ENCODE peak calls at places on chromosomes 4 and X, in seven cellular contexts. N is ovary; E is mesothelial cell of epicardium; S is activated CD8-positive, alpha-beta memory T cell treated with anti-CD3 and anti-CD28 coated beads, Interleukin-2, amount 50 U/mL, for 4 hours; Y is NCI-H510A; J is activated T-helper 1 cell treated with anti-CD3 and anti-CD28 coated beads, Interleukin-2, amount 50 U/mL, for 16 hours; U is H54. L is an unnamed sample.

GRCh38 chrX:65253817-65254216 is 277.6 kb upstream of the ZC4H2 start:
- DNase-seq in J (no peak), Y (no peak), S (no peak), N (no peak), E (no peak), U (no peak), L (no peak)

GRCh38 chr4:109410776-109411175 is 22.8 kb upstream of the SEC24B start:
- DNase-seq in E (no peak), J (no peak), Y (no peak), U (no peak), S (no peak), N (no peak), L (no peak)

GRCh38 chr4:88661724-88662123 is 35.9 kb downstream of the NAP1L5 start:
- DNase-seq in N (no peak), E (no peak), U (peak), S (no peak), Y (no peak), J (no peak), L (no peak)

GRCh38 chr4:25813705-25814104 is 49.1 kb downstream of the SEL1L3 start:
- DNase-seq in J (no peak), Y (no peak), S (no peak), E (no peak), U (peak), N (no peak), L (peak)

GRCh38 chrX:35439042-35439639 is 359.0 kb upstream of the MAGEB16 start:
- DNase-seq in S (no peak), E (no peak), N (no peak), J (no peak), Y (no peak), U (no peak), L (no peak)

GRCh38 chrX:53481093-53481492 is 46.9 kb upstream of the HSD17B10 start:
- DNase-seq in N (no peak), S (no peak), Y (no peak), U (no peak), J (no peak), E (no peak), L (no peak)

GRCh38 chrX:71367396-71367795 is 1.2 kb downstream of the TAF1 start:
- DNase-seq in S (no peak), E (no peak), Y (no peak), U (no peak), N (no peak), J (no peak), L (no peak)

GRCh38 chr4:52606766-52607165 is 52.3 kb downstream of the USP46 start:
- DNase-seq in Y (no peak), J (no peak), U (no peak), E (no peak), N (no peak), S (no peak), L (no peak)

GRCh38 chr4:151107063-151107462 is 7.6 kb downstream of the RPS3A start:
- DNase-seq in N (no peak), S (no peak), J (no peak), U (no peak), Y (no peak), E (no peak), L (no peak)

GRCh38 chr4:182862921-182863320 is 54.3 kb downstream of the DCTD start:
- DNase-seq in U (no peak), E (no peak), J (no peak), N (no peak), S (no peak), Y (peak), L (no peak)

GRCh38 chrX:139203681-139204575 is 326.6 kb upstream of the F9 start:
- DNase-seq in N (peak), J (no peak), S (no peak), E (peak), Y (no peak), U (no peak), L (no peak)

GRCh38 chr4:47526281-47526680 is 41.2 kb downstream of the ATP10D start:
- DNase-seq in N (no peak), E (no peak), U (no peak), Y (no peak), J (no peak), S (no peak), L (no peak)

GRCh38 chr4:40908702-40909362 is 159.1 kb downstream of the NSUN7 start:
- DNase-seq in S (peak), U (peak), E (peak), Y (peak), N (peak), J (peak), L (peak)

GRCh38 chr4:4869380-4869723 is 9.9 kb downstream of the MSX1 start:
- DNase-seq in N (no peak), J (no peak), E (no peak), U (no peak), S (no peak), Y (no peak), L (no peak)

GRCh38 chr4:67885727-67886126 is 1.9 kb upstream of the TMPRSS11D start:
- DNase-seq in J (no peak), N (no peak), U (no peak), S (no peak), E (no peak), Y (no peak), L (no peak)

GRCh38 chrX:129650821-129651510 is 3.8 kb downstream of the APLN start:
- DNase-seq in U (no peak), S (no peak), J (no peak), N (no peak), Y (no peak), E (no peak), L (no peak)

GRCh38 chrX:3094261-3094660 is 53.0 kb downstream of the ARSF start:
- DNase-seq in S (no peak), J (no peak), N (no peak), E (no peak), Y (no peak), U (no peak), L (no peak)

GRCh38 chrX:70554081-70554480 is 109.4 kb downstream of the DLG3 start:
- DNase-seq in Y (no peak), E (no peak), S (no peak), J (no peak), N (no peak), U (no peak), L (no peak)

GRCh38 chr4:26192921-26193894 is 127.6 kb upstream of the RBPJ start:
- DNase-seq in E (no peak), U (no peak), Y (no peak), J (no peak), S (no peak), N (no peak), L (no peak)

GRCh38 chrX:130728208-130728607 is 174.8 kb downstream of the ENOX2 start:
- DNase-seq in Y (no peak), U (no peak), J (no peak), S (no peak), E (no peak), N (no peak), L (no peak)

GRCh38 chr4:182807346-182807745 is 109.8 kb downstream of the DCTD start:
- DNase-seq in J (no peak), S (no peak), U (no peak), N (no peak), E (no peak), Y (no peak), L (no peak)

GRCh38 chr4:19248023-19248422 is 1003.7 kb upstream of the SLIT2 start:
- DNase-seq in E (no peak), S (no peak), U (no peak), N (no peak), Y (no peak), J (no peak), L (no peak)

GRCh38 chr4:18695733-18696527 is 674.4 kb upstream of the LCORL start:
- DNase-seq in E (no peak), U (no peak), J (no peak), N (no peak), S (no peak), Y (no peak), L (no peak)

GRCh38 chr4:187617117-187617516 is 378.5 kb upstream of the ZFP42 start:
- DNase-seq in S (no peak), N (no peak), J (no peak), U (no peak), E (no peak), Y (no peak), L (no peak)

GRCh38 chrX:115260330-115260729 is 26.4 kb upstream of the LRCH2 start:
- DNase-seq in Y (no peak), U (no peak), N (no peak), J (no peak), E (no peak), S (no peak), L (no peak)